ENCODE peak calls at places on chromosomes 7 and 10, in seven cellular contexts. W is HL-60, Z is GM18507, P is EL, G is NCI-H82, M is GM04504, Y is EH. Q is an unnamed sample.

GRCh38 chr10:22807238-22807637 is 92.9 kb upstream of the PIP4K2A start:
- DNase-seq in W (no peak), Z (no peak), P (no peak), G (no peak), M (no peak), Y (no peak), Q (no peak)

GRCh38 chr10:79904671-79905321 is 44.1 kb downstream of the SFTPD start:
- DNase-seq in W (peak; percentile 7), Z (no peak), P (peak; percentile 78), G (peak; percentile 72), M (no peak), Y (peak; percentile 76), Q (no peak)

GRCh38 chr10:89516149-89516832 is 19.1 kb downstream of the SLC16A12 start:
- DNase-seq in W (no peak), Z (no peak), P (peak; percentile 97), G (no peak), M (peak; percentile 85), Y (peak; percentile 97), Q (no peak)

GRCh38 chr10:46555713-46556514 is 544 bp downstream of the GPRIN2 start:
- DNase-seq in W (no peak), Z (no peak), P (no peak), G (no peak), M (no peak), Y (no peak), Q (no peak)

GRCh38 chr10:52229271-52229931 is 84.7 kb upstream of the DKK1 start:
- DNase-seq in W (no peak), Z (no peak), P (peak; percentile 36), G (no peak), M (no peak), Y (peak; percentile 25), Q (no peak)

GRCh38 chr10:127976701-127977367 is 69.9 kb downstream of the PTPRE start:
- DNase-seq in W (no peak), Z (no peak), P (no peak), G (no peak), M (no peak), Y (no peak), Q (no peak)

GRCh38 chr10:89744021-89744420 is 42.6 kb downstream of the KIF20B start:
- DNase-seq in W (no peak), Z (no peak), P (peak; percentile 48), G (no peak), M (no peak), Y (peak; percentile 64), Q (no peak)

GRCh38 chr7:22814261-22815208 is 8.1 kb downstream of the TOMM7 start:
- DNase-seq in W (no peak), Z (no peak), P (peak; percentile 59), G (no peak), M (no peak), Y (peak; percentile 63), Q (no peak)

GRCh38 chr10:110279062-110279986 is 25.4 kb downstream of the SMNDC1 start:
- DNase-seq in W (no peak), Z (no peak), P (peak; percentile 58), G (peak; percentile 74), M (peak; percentile 37), Y (peak; percentile 68), Q (no peak)

GRCh38 chr7:70659263-70659662 is 472.7 kb upstream of the GALNT17 start:
- DNase-seq in W (no peak), Z (no peak), P (no peak), G (no peak), M (no peak), Y (no peak), Q (no peak)

GRCh38 chr7:91846436-91846835 is 34.1 kb downstream of the MTERF1 start:
- DNase-seq in W (no peak), Z (no peak), P (no peak), G (no peak), M (no peak), Y (peak; percentile 23), Q (no peak)

GRCh38 chr10:119726291-119727261 is 726 bp downstream of the INPP5F start:
- DNase-seq in W (no peak), Z (no peak), P (no peak), G (peak; percentile 72), M (no peak), Y (no peak), Q (no peak)

GRCh38 chr7:107035446-107035845 is 9.1 kb upstream of the PRKAR2B start:
- DNase-seq in W (no peak), Z (no peak), P (peak; percentile 88), G (no peak), M (peak; percentile 62), Y (peak; percentile 93), Q (no peak)

GRCh38 chr10:29740981-29741545 is 106.3 kb upstream of the SVIL start:
- DNase-seq in W (no peak), Z (no peak), P (no peak), G (peak; percentile 1), M (no peak), Y (peak; percentile 31), Q (no peak)

GRCh38 chr10:77560471-77560870 is 77.1 kb downstream of the KCNMA1 start:
- DNase-seq in W (no peak), Z (no peak), P (no peak), G (no peak), M (no peak), Y (no peak), Q (no peak)

GRCh38 chr10:94725871-94726270 is 36.6 kb upstream of the CYP2C19 start:
- DNase-seq in W (no peak), Z (no peak), P (peak; percentile 17), G (no peak), M (no peak), Y (peak; percentile 1), Q (no peak)

GRCh38 chr10:119680050-119680449 is 28.9 kb downstream of the BAG3 start:
- DNase-seq in W (no peak), Z (no peak), P (peak; percentile 94), G (no peak), M (peak; percentile 54), Y (peak; percentile 93), Q (no peak)

GRCh38 chr7:50409856-50410468 is 40.2 kb downstream of the FIGNL1 start:
- DNase-seq in W (peak; percentile 52), Z (no peak), P (no peak), G (no peak), M (no peak), Y (no peak), Q (peak; percentile 49)

GRCh38 chr7:151775547-151776443 is 101.1 kb downstream of the PRKAG2 start:
- DNase-seq in W (no peak), Z (no peak), P (no peak), G (no peak), M (no peak), Y (no peak), Q (no peak)

GRCh38 chr7:54546986-54547314 is 4.8 kb downstream of the VSTM2A start:
- DNase-seq in W (no peak), Z (no peak), P (no peak), G (no peak), M (no peak), Y (no peak), Q (no peak)

GRCh38 chr10:100101526-100102076 is 19.9 kb upstream of the CPN1 start:
- DNase-seq in W (no peak), Z (no peak), P (peak; percentile 39), G (peak; percentile 29), M (no peak), Y (peak; percentile 21), Q (no peak)

GRCh38 chr10:127585519-127586023 is 36.5 kb downstream of the NPS start:
- DNase-seq in W (no peak), Z (no peak), P (no peak), G (no peak), M (no peak), Y (no peak), Q (no peak)

GRCh38 chr10:110861930-110862677 is 9.6 kb upstream of the PDCD4 start:
- DNase-seq in W (peak; percentile 66), Z (no peak), P (no peak), G (no peak), M (peak; percentile 57), Y (peak; percentile 56), Q (peak; percentile 9)

GRCh38 chr10:11018426-11018818 is 750 bp downstream of the CELF2 start:
- DNase-seq in W (no peak), Z (no peak), P (no peak), G (no peak), M (no peak), Y (no peak), Q (no peak)

GRCh38 chr10:72275351-72276012 is 1.8 kb downstream of the DDIT4 start:
- DNase-seq in W (no peak), Z (no peak), P (no peak), G (peak; percentile 83), M (no peak), Y (no peak), Q (no peak)

GRCh38 chr7:82384051-82384464 is 59.5 kb downstream of the CACNA2D1 start:
- DNase-seq in W (no peak), Z (no peak), P (no peak), G (peak; percentile 29), M (no peak), Y (no peak), Q (no peak)

GRCh38 chr7:47937065-47937687 is 11.1 kb downstream of the PKD1L1 start:
- DNase-seq in W (no peak), Z (peak; percentile 73), P (no peak), G (no peak), M (no peak), Y (no peak), Q (no peak)

GRCh38 chr7:80136276-80137045 is 1.8 kb downstream of the GNAI1 start:
- DNase-seq in W (no peak), Z (no peak), P (peak; percentile 53), G (no peak), M (no peak), Y (peak; percentile 63), Q (no peak)

GRCh38 chr7:80273327-80273726 is 138.7 kb downstream of the GNAI1 start:
- DNase-seq in W (no peak), Z (no peak), P (peak; percentile 64), G (no peak), M (no peak), Y (peak; percentile 85), Q (no peak)

GRCh38 chr7:15330943-15331342 is 230.9 kb downstream of the AGMO start:
- DNase-seq in W (no peak), Z (no peak), P (no peak), G (peak; percentile 4), M (no peak), Y (no peak), Q (no peak)

GRCh38 chr7:102152672-102153585 is 133.7 kb upstream of the SH2B2 start:
- DNase-seq in W (no peak), Z (no peak), P (no peak), G (no peak), M (peak; percentile 9), Y (peak; percentile 46), Q (no peak)

GRCh38 chr7:157613575-157614322 is 276.9 kb downstream of the DNAJB6 start:
- DNase-seq in W (no peak), Z (no peak), P (no peak), G (no peak), M (no peak), Y (no peak), Q (no peak)

Q was measured in SIG-M5.